ENCODE peak calls at places on chromosome 5, in four cellular contexts. T, J, V and M are unnamed samples. For H3K27me3, the result is how much of the 10 kb centered on the place peaks cover.

GRCh38 chr5:14190194-14191164 is 47.3 kb downstream of the TRIO start:
- DNase-seq in T (no peak), V (no peak), J (no peak), M (no peak)

GRCh38 chr5:128144491-128144890 is 60.9 kb downstream of the SLC12A2 start:
- DNase-seq in T (no peak), J (no peak), V (no peak), M (no peak)

GRCh38 chr5:64594601-64595518 is 89.0 kb downstream of the RGS7BP start:
- DNase-seq in T (no peak), V (no peak), J (no peak), M (peak)

GRCh38 chr5:144391044-144391443 is 220.4 kb downstream of the KCTD16 start:
- DNase-seq in J (no peak), T (no peak), V (no peak), M (no peak)

GRCh38 chr5:142982821-142983200 is 212.6 kb downstream of the ARHGAP26 start:
- DNase-seq in V (no peak), T (no peak), J (no peak), M (no peak)

GRCh38 chr5:73088026-73088425 is 32.3 kb upstream of the TMEM171 start:
- DNase-seq in J (no peak), T (no peak), V (no peak), M (no peak)

GRCh38 chr5:35869705-35870277 is 13.1 kb downstream of the IL7R start:
- DNase-seq in J (no peak), T (no peak), V (no peak), M (no peak)

GRCh38 chr5:64165500-64166200 is at the start of gene RNF180:
- DNase-seq in J (no peak), V (peak), T (no peak), M (peak)

GRCh38 chr5:84085387-84086041 is 299.2 kb downstream of the EDIL3 start:
- DNase-seq in J (no peak), V (no peak), T (no peak), M (no peak)

GRCh38 chr5:181053760-181054122 is 13.7 kb downstream of the BTNL9 start:
- DNase-seq in J (no peak), V (no peak), T (no peak), M (no peak)

GRCh38 chr5:6216516-6217075 is 161.8 kb downstream of the MED10 start:
- DNase-seq in V (no peak), J (no peak), T (no peak), M (no peak)

GRCh38 chr5:143361438-143361837 is 42.0 kb downstream of the NR3C1 start:
- DNase-seq in T (no peak), J (no peak), V (no peak), M (no peak)

GRCh38 chr5:159933531-159934485 is 17.5 kb downstream of the ADRA1B start:
- DNase-seq in T (no peak), J (peak), V (no peak), M (no peak)

GRCh38 chr5:172849636-172850453 is 15.8 kb downstream of the ERGIC1 start:
- DNase-seq in T (no peak), J (no peak), V (peak), M (no peak)

GRCh38 chr5:90689064-90689463 is 130.5 kb downstream of the ADGRV1 start:
- DNase-seq in J (no peak), T (no peak), V (no peak), M (no peak)

GRCh38 chr5:72854419-72854818 is 38.0 kb downstream of the TNPO1 start:
- DNase-seq in V (no peak), J (no peak), T (no peak), M (no peak)

GRCh38 chr5:76403963-76404693 is 1.0 kb downstream of the IQGAP2 start:
- DNase-seq in T (peak), J (no peak), V (peak), M (no peak)

GRCh38 chr5:10639846-10640368 is 76.0 kb downstream of the ANKRD33B start:
- DNase-seq in V (no peak), T (no peak), J (no peak), M (no peak)

GRCh38 chr5:69415584-69415958 is 655 bp downstream of the MARVELD2 start:
- DNase-seq in J (no peak), T (no peak), V (peak), M (no peak)
- H3K27ac ChIP-seq in J (no peak), T (no peak), V (peak), M (no peak)

GRCh38 chr5:113025596-113025995 is 49.0 kb downstream of the DCP2 start:
- DNase-seq in V (no peak), J (no peak), T (no peak), M (no peak)

GRCh38 chr5:113027431-113027830 is 50.8 kb downstream of the DCP2 start:
- DNase-seq in V (no peak), T (no peak), J (no peak), M (no peak)

GRCh38 chr5:113024298-113024697 is 47.7 kb downstream of the DCP2 start:
- DNase-seq in J (no peak), T (no peak), V (no peak), M (no peak)

GRCh38 chr5:113029614-113030013 is 53.0 kb downstream of the DCP2 start:
- DNase-seq in V (no peak), J (no peak), T (no peak), M (no peak)

GRCh38 chr5:113027015-113027414 is 50.4 kb downstream of the DCP2 start:
- DNase-seq in T (no peak), V (no peak), J (no peak), M (no peak)
- H3K27me3 ChIP-seq in T (under half), V (under half), J (under half), M (under half)

GRCh38 chr5:9015250-9015936 is 530.5 kb downstream of the SEMA5A start:
- DNase-seq in T (no peak), V (no peak), J (peak), M (no peak)
- H3K27ac ChIP-seq in T (no peak), V (no peak), J (peak), M (no peak)

GRCh38 chr5:170252710-170253350 is 20.0 kb downstream of the C5orf58 start:
- DNase-seq in J (no peak), V (no peak), T (no peak), M (no peak)
- H3K27me3 ChIP-seq in J (under half), V (under half), T (under half), M (under half)

GRCh38 chr5:140297283-140297682 is 5.6 kb downstream of the PFDN1 start:
- DNase-seq in J (no peak), T (no peak), V (no peak), M (no peak)

GRCh38 chr5:140298183-140298601 is 4.7 kb downstream of the PFDN1 start:
- DNase-seq in T (no peak), V (no peak), J (no peak), M (no peak)

GRCh38 chr5:140295414-140295813 is 7.5 kb downstream of the PFDN1 start:
- DNase-seq in J (no peak), V (peak), T (no peak), M (no peak)

GRCh38 chr5:140294753-140295152 is 8.1 kb downstream of the PFDN1 start:
- DNase-seq in T (no peak), V (no peak), J (no peak), M (no peak)

DNA sequence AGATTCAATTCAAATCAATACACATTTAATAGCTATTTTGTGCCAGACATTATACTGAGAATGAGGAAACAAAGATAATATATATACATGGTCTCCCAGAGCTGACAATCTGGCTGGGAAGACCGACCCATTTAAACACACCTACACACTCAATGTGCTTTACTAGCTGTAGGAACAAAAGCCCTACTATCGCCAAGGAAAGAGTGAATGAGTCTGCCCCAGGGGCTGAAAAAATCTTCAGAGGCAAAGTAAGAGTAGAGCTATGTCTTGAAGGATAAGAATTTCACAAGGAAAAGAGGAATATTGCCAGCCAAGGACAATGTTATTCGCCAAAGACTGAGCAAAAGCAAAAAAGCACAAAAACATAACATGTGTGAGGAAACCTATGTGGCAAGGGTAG is 6.6 kb downstream of the PFDN1 start:
- DNase-seq in J (no peak), V (no peak), T (no peak), M (no peak)
- H3K27ac ChIP-seq in J (no peak), V (no peak), T (no peak), M (no peak)

DNA sequence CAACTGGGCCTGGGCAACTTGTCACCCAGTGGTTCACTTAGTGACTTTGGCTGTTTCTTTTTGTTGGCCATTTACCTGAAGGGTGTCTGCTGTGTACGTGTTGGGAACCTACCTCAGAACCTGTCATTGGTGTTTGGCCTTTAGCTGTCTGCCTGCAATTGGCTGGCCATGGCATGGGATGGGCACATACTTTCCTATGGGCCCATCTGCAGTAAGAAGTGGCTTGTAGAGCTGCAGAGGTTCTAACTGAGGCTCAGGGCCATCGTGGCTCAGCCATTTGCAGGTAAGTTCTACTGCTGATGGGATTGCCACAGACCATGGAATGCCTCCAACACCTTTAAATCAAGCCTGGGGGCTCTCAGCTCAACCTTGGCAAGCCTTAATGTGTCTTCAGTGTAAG is 9.6 kb upstream of the TIFAB start:
- DNase-seq in T (no peak), V (no peak), J (no peak), M (no peak)
- H3K27me3 ChIP-seq in T (under half), V (under half), J (under half), M (under half)

GRCh38 chr5:124555179-124555578 is 191.3 kb downstream of the ZNF608 start:
- DNase-seq in V (no peak), J (no peak), T (no peak), M (no peak)

GRCh38 chr5:124553911-124554310 is 192.5 kb downstream of the ZNF608 start:
- DNase-seq in V (no peak), J (no peak), T (no peak), M (no peak)

GRCh38 chr5:124560370-124560769 is 186.1 kb downstream of the ZNF608 start:
- DNase-seq in T (no peak), J (no peak), V (no peak), M (no peak)

GRCh38 chr5:124557761-124558160 is 188.7 kb downstream of the ZNF608 start:
- DNase-seq in V (no peak), T (no peak), J (no peak), M (no peak)

DNA sequence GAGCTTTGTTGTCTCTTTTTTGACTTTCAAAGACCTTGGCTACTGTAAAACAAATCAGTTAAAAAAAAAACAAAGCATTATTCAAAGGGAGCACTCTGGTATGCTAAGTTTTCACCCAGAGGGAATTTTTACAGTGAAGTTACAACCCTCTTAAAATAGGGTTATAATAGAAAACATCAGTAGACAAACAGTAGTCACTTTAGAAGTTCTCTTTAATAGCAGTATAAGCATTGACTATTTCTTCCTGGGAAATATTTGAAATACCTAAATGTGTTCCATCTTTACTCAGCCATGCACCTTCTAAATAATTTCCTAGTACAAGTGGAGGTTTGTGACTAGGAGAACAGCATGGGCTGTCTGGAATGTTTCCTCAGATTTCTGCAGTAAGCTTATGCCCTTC is 191.7 kb downstream of the ZNF608 start:
- DNase-seq in T (no peak), V (no peak), J (no peak), M (no peak)
- H3K27ac ChIP-seq in T (no peak), V (no peak), J (no peak), M (peak)

GRCh38 chr5:82019342-82020138 is 47.7 kb downstream of the ATG10 start:
- DNase-seq in J (no peak), T (no peak), V (no peak), M (no peak)
- H3K27me3 ChIP-seq in J (under half), T (under half), V (under half), M (under half)

DNA sequence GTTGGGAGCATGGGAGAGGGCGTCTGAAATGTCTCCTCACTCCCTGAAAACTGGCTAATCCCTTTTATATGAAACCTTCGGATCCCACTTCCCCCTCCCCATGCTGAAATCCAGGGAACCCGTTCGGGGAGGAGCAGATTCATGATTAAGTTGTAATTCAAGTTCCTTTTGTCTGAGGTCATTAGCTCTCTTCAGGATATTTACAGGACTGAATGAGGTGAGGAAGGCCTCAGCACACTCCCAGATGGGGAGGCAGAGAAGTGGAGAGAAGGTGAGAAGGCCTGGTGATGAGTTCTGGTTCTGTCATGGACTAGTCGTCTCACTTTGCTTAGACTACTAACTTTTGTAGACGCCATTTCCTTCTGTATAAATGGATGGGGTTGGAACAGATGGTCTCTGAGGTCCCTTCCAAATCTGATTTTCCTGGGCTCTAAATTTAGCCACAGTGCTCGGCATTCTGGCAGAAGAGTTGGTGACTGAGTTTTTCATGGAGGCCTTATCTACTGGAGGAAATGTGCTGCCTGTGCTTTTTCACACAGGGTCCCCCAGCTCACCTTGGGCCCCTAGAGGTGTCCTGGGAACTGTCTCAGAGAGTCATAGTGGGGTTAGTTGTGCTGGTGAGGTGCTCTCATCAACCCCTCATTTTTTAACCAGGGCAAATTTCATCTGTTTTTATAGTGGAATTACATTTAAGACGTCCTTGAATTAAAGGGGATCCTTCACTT is 62.3 kb downstream of the PRDM6 start:
- DNase-seq in J (no peak), V (no peak), T (no peak), M (no peak)
- H3K27ac ChIP-seq in J (no peak), V (no peak), T (no peak), M (no peak)